ENCODE peak calls at places on chromosomes 3 and 15, in ten cellular contexts. A, F, P, U, T, G, M, L, Z and C are unnamed samples.

GRCh38 chr3:147930417-147930816 is 521.3 kb downstream of the ZIC1 start:
- DNase-seq in U (no peak), L (no peak), F (no peak), M (no peak), G (no peak), A (no peak), Z (peak; percentile 46), T (no peak), P (no peak), C (no peak)

GRCh38 chr3:10594915-10595314 is 89.5 kb upstream of the ATP2B2 start:
- DNase-seq in G (peak; percentile 57), F (peak; percentile 44), Z (peak; percentile 71), L (peak; percentile 92), T (peak; percentile 50), M (no peak), P (peak; percentile 51), A (peak; percentile 18), U (peak; percentile 35), C (no peak)

GRCh38 chr15:76217029-76217866 is 94.0 kb downstream of the ETFA start:
- DNase-seq in G (no peak), L (no peak), U (peak; percentile 47), F (no peak), T (no peak), M (peak; percentile 3), A (no peak), P (no peak), Z (peak; percentile 80), C (no peak)

GRCh38 chr3:64266065-64266874 is 41.0 kb upstream of the PRICKLE2 start:
- DNase-seq in G (no peak), T (no peak), M (peak; percentile 96), F (no peak), L (no peak), P (no peak), U (peak; percentile 17), A (no peak), Z (peak; percentile 88), C (no peak)

GRCh38 chr3:188176884-188177283 is 22.9 kb downstream of the LPP start:
- DNase-seq in A (no peak), T (no peak), G (no peak), L (no peak), Z (no peak), P (no peak), F (no peak), M (no peak), U (no peak), C (no peak)

GRCh38 chr15:74425634-74426033 is 8.1 kb downstream of the SEMA7A start:
- DNase-seq in F (no peak), T (no peak), G (no peak), Z (no peak), P (no peak), M (no peak), L (no peak), A (no peak), U (no peak), C (no peak)

GRCh38 chr3:137172703-137173102 is 214.9 kb downstream of the IL20RB start:
- DNase-seq in L (no peak), T (no peak), F (no peak), A (no peak), P (no peak), M (no peak), Z (no peak), U (no peak), G (no peak), C (no peak)

GRCh38 chr15:57319226-57319918 is 56.9 kb upstream of the CGNL1 start:
- DNase-seq in G (no peak), L (no peak), F (no peak), P (no peak), M (no peak), Z (no peak), T (no peak), A (no peak), U (no peak), C (no peak)

GRCh38 chr3:141275032-141275422 is 43.4 kb downstream of the PXYLP1 start:
- DNase-seq in T (peak; percentile 46), Z (peak; percentile 76), P (peak; percentile 27), L (no peak), F (no peak), M (no peak), G (peak; percentile 26), A (no peak), U (no peak), C (no peak)

GRCh38 chr3:174614046-174614445 is 245.1 kb upstream of the NAALADL2 start:
- DNase-seq in U (no peak), T (no peak), G (no peak), A (no peak), F (no peak), L (no peak), M (no peak), Z (peak; percentile 30), P (no peak), C (no peak)

GRCh38 chr3:10941972-10942371 is 50.6 kb upstream of the SLC6A1 start:
- DNase-seq in M (no peak), F (no peak), Z (peak; percentile 26), P (no peak), A (no peak), L (peak; percentile 25), T (no peak), U (no peak), G (peak; percentile 29), C (no peak)

GRCh38 chr3:170418422-170419300 is at the start of gene CLDN11:
- DNase-seq in A (no peak), U (peak; percentile 15), G (no peak), F (peak; percentile 45), L (no peak), P (peak; percentile 50), Z (peak; percentile 71), M (no peak), T (peak; percentile 42), C (peak; percentile 24)

GRCh38 chr3:190496859-190497258 is 17.0 kb upstream of the IL1RAP start:
- DNase-seq in T (no peak), M (no peak), F (no peak), A (no peak), G (no peak), Z (no peak), P (no peak), L (no peak), U (no peak), C (no peak)

GRCh38 chr3:177294221-177294620 is 96.9 kb upstream of the TBL1XR1 start:
- DNase-seq in G (no peak), P (no peak), L (no peak), U (no peak), M (peak; percentile 16), T (no peak), Z (peak; percentile 65), F (peak; percentile 77), A (no peak), C (no peak)

GRCh38 chr15:62691008-62691407 is 351.5 kb upstream of the TPM1 start:
- DNase-seq in P (no peak), A (no peak), T (no peak), G (no peak), F (no peak), L (no peak), Z (no peak), M (no peak), U (no peak), C (no peak)
- TF ChIP-seq CTCF in P (no peak), A (no peak), T (no peak), G (peak; percentile 2), F (no peak), L (no peak), Z (no peak), M (peak; percentile 9), U (no peak), C (no peak)

GRCh38 chr3:99933971-99934750 is 116.5 kb downstream of the CMSS1 start:
- DNase-seq in A (no peak), T (no peak), P (no peak), L (no peak), Z (no peak), M (no peak), F (no peak), U (no peak), G (no peak), C (no peak)
- TF ChIP-seq CTCF in A (no peak), T (no peak), P (no peak), L (no peak), Z (no peak), M (no peak), F (no peak), U (no peak), G (no peak), C (no peak)

GRCh38 chr3:34394978-34395748 is 596.7 kb downstream of the PDCD6IP start:
- DNase-seq in L (no peak), G (no peak), U (no peak), Z (no peak), A (no peak), P (no peak), M (no peak), F (no peak), T (no peak), C (no peak)
- TF ChIP-seq CTCF in L (no peak), G (no peak), U (no peak), Z (no peak), A (no peak), P (no peak), M (no peak), F (no peak), T (no peak), C (no peak)

GRCh38 chr15:72766780-72767179 is 16.8 kb downstream of the ADPGK start:
- DNase-seq in A (no peak), M (no peak), F (no peak), T (no peak), P (no peak), G (no peak), L (no peak), Z (no peak), U (no peak), C (no peak)

GRCh38 chr15:72766025-72766424 is 17.5 kb downstream of the ADPGK start:
- DNase-seq in Z (no peak), L (no peak), F (no peak), P (no peak), T (no peak), M (no peak), U (no peak), A (no peak), G (no peak), C (no peak)

GRCh38 chr15:72771329-72771725 is 12.2 kb downstream of the ADPGK start:
- DNase-seq in T (no peak), Z (no peak), M (no peak), G (no peak), P (no peak), F (no peak), U (no peak), A (no peak), L (no peak), C (no peak)

GRCh38 chr15:72774696-72775383 is 8.7 kb downstream of the ADPGK start:
- DNase-seq in L (no peak), G (no peak), P (no peak), U (no peak), A (no peak), F (no peak), M (no peak), Z (no peak), T (no peak), C (no peak)

DNA sequence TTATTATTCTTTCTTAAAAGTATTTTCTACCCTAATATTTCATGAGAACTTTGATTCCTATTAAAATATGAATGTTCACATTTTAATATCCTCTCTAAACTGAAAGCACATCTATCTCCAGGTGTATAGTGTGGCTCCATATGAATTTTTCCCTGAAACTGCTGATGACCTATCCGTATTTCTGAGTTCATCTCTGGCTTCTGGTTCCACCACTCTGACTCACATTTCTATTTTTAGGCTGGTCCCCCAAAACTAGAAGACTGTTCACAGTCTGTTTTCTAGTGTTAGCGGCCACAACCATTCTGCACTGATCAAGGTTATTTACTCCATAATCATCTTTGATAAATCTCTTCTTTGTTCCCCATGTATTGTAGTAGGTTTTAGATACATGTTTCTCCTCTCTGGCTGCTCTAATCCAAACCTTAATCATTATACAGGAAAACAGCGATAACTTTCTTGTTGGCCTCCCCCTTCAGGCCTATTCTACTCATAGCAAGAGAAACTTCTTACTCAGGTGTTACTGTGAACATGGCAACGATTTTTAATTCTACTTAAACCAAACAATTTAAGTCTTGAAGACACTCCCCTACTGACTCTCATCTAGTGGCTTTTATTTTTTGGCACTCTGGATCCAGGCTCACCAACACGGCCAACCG is 12.8 kb downstream of the ADPGK start:
- DNase-seq in F (no peak), M (no peak), U (no peak), G (peak; percentile 30), Z (peak; percentile 35), L (no peak), P (no peak), A (no peak), T (no peak), C (no peak)
- TF ChIP-seq CTCF in F (no peak), M (no peak), U (no peak), G (peak; percentile 9), Z (peak; percentile 46), L (peak; percentile 29), P (no peak), A (no peak), T (no peak), C (no peak)